ENCODE peak calls at places on chromosomes 2 and 18, in four cellular contexts. E, J, B and Y are unnamed samples. For H3K27me3, the result is how much of the 10 kb centered on the place peaks cover.

GRCh38 chr2:230893881-230894781 is 29.4 kb downstream of the ITM2C start:
- DNase-seq in E (no peak), J (no peak), B (no peak), Y (no peak)

GRCh38 chr18:42131044-42131939 is 176.3 kb downstream of the PIK3C3 start:
- DNase-seq in E (no peak), J (no peak), B (no peak), Y (no peak)

GRCh38 chr2:96856776-96857673 is 791 bp downstream of the ANKRD39 start:
- DNase-seq in E (peak), J (no peak), B (peak), Y (no peak)

GRCh38 chr18:68604256-68604655 is 110.7 kb downstream of the TMX3 start:
- DNase-seq in E (peak), J (no peak), B (no peak), Y (no peak)

GRCh38 chr2:20050712-20051517 is 513 bp downstream of the LAPTM4A start:
- DNase-seq in E (peak), J (no peak), B (peak), Y (no peak)

GRCh38 chr2:113692698-113693428 is 63.6 kb downstream of the SLC35F5 start:
- DNase-seq in E (no peak), J (no peak), B (no peak), Y (no peak)

GRCh38 chr2:222672068-222672401 is 577 bp downstream of the MOGAT1 start:
- DNase-seq in E (no peak), J (no peak), B (no peak), Y (no peak)

GRCh38 chr2:50782543-50782942 is 249.4 kb downstream of the NRXN1 start:
- DNase-seq in E (no peak), J (peak), B (peak), Y (no peak)

GRCh38 chr2:53098323-53099073 is 669.1 kb upstream of the CHAC2 start:
- DNase-seq in E (no peak), J (no peak), B (no peak), Y (no peak)

GRCh38 chr2:15378148-15378908 is 182.8 kb downstream of the NBAS start:
- DNase-seq in E (no peak), J (no peak), B (no peak), Y (no peak)

GRCh38 chr2:96261328-96262003 is 4.3 kb downstream of the TMEM127 start:
- DNase-seq in E (no peak), J (no peak), B (no peak), Y (no peak)

GRCh38 chr2:27408601-27409320 is 630 bp downstream of the PPM1G start:
- DNase-seq in E (no peak), J (no peak), B (peak), Y (no peak)

GRCh38 chr2:238305092-238305862 is 15.0 kb upstream of the TRAF3IP1 start:
- DNase-seq in E (no peak), J (no peak), B (peak), Y (no peak)

GRCh38 chr2:181312515-181312927 is 144.7 kb upstream of the ITGA4 start:
- DNase-seq in E (no peak), J (no peak), B (no peak), Y (no peak)

GRCh38 chr18:69874058-69874457 is 73.6 kb downstream of the CD226 start:
- DNase-seq in E (peak), J (peak), B (no peak), Y (no peak)

GRCh38 chr2:16013571-16013970 is 73.2 kb downstream of the MYCN start:
- DNase-seq in E (no peak), J (no peak), B (no peak), Y (no peak)

GRCh38 chr18:26480897-26481795 is 67.2 kb downstream of the KCTD1 start:
- DNase-seq in E (peak), J (peak), B (peak), Y (peak)

GRCh38 chr2:113228991-113229716 is 49.6 kb downstream of the PAX8 start:
- DNase-seq in E (no peak), J (no peak), B (no peak), Y (no peak)

GRCh38 chr2:171409436-171409971 is 24.3 kb downstream of the METTL8 start:
- DNase-seq in E (no peak), J (no peak), B (no peak), Y (no peak)

GRCh38 chr2:159882069-159882468 is 84.1 kb upstream of the CD302 start:
- DNase-seq in E (no peak), J (peak), B (no peak), Y (no peak)

GRCh38 chr2:64770781-64771334 is 117.1 kb upstream of the SERTAD2 start:
- DNase-seq in E (peak), J (peak), B (peak), Y (no peak)

GRCh38 chr2:72144412-72144745 is 3.3 kb downstream of the CYP26B1 start:
- DNase-seq in E (no peak), J (no peak), B (no peak), Y (no peak)
- H3K27me3 ChIP-seq in E (half or more), J (under half), B (under half), Y (half or more)

GRCh38 chr2:229821353-229821752 is 100.5 kb downstream of the TRIP12 start:
- DNase-seq in E (no peak), J (no peak), B (peak), Y (no peak)

GRCh38 chr2:229818230-229818629 is 103.6 kb downstream of the TRIP12 start:
- DNase-seq in E (no peak), J (no peak), B (peak), Y (no peak)

GRCh38 chr2:229815342-229815741 is 101.0 kb upstream of the DNER start:
- DNase-seq in E (no peak), J (peak), B (peak), Y (no peak)

GRCh38 chr2:229810786-229811185 is 96.4 kb upstream of the DNER start:
- DNase-seq in E (peak), J (no peak), B (no peak), Y (no peak)

GRCh38 chr2:229815858-229816257 is 101.5 kb upstream of the DNER start:
- DNase-seq in E (no peak), J (peak), B (peak), Y (peak)
- H3K4me3 ChIP-seq in E (no peak), J (no peak), B (no peak), Y (no peak)

GRCh38 chr2:217822296-217823252 is 180.2 kb downstream of the TNS1 start:
- DNase-seq in E (no peak), J (no peak), B (peak), Y (peak)
- TF ChIP-seq CTCF in E (no peak), J (peak), B (no peak), Y (no peak)

GRCh38 chr2:218892693-218893348 is 12.2 kb downstream of the WNT10A start:
- DNase-seq in E (peak), J (peak), B (peak), Y (no peak)
- H3K27me3 ChIP-seq in E (under half), J (half or more), B (under half), Y (under half)

GRCh38 chr2:29583548-29584121 is 337.8 kb downstream of the ALK start:
- DNase-seq in E (no peak), J (no peak), B (no peak), Y (no peak)
- H3K4me3 ChIP-seq in E (no peak), J (no peak), B (no peak), Y (no peak)

GRCh38 chr2:100208375-100208774 is 66.0 kb upstream of the AFF3 start:
- DNase-seq in E (peak), J (no peak), B (no peak), Y (no peak)
- TF ChIP-seq CTCF in E (peak), J (no peak), B (no peak), Y (no peak)